ENCODE peak calls at places on chromosomes 16 and 17, in eight cellular contexts. K, H, O, R, S, Q, F and C are unnamed samples.

GRCh38 chr16:74560912-74561311 is 46.0 kb downstream of the GLG1 start:
- DNase-seq in Q (no peak), R (no peak), K (no peak), O (no peak), H (no peak), F (no peak), S (no peak), C (no peak)

GRCh38 chr17:7914771-7915610 is 1.1 kb downstream of the RNF227 start:
- DNase-seq in O (peak; percentile 67), H (no peak), S (no peak), F (no peak), K (no peak), Q (no peak), R (no peak), C (no peak)

GRCh38 chr16:12067714-12068401 is 91.3 kb downstream of the SNX29 start:
- DNase-seq in R (peak; percentile 64), H (no peak), K (peak; percentile 77), O (peak; percentile 85), S (peak; percentile 81), F (no peak), Q (peak; percentile 64), C (peak; percentile 42)

GRCh38 chr17:27257031-27257357 is 36.9 kb upstream of the WSB1 start:
- DNase-seq in F (no peak), K (no peak), Q (no peak), R (no peak), O (no peak), S (no peak), H (no peak), C (no peak)

GRCh38 chr17:39002991-39003715 is 36.0 kb upstream of the FBXO47 start:
- DNase-seq in K (no peak), S (peak; percentile 42), Q (peak; percentile 40), O (peak; percentile 95), H (no peak), F (peak; percentile 69), R (no peak), C (no peak)

GRCh38 chr16:84928679-84929420 is 82.5 kb downstream of the ZDHHC7 start:
- DNase-seq in H (no peak), F (no peak), O (peak; percentile 90), Q (no peak), S (no peak), R (peak; percentile 79), K (no peak), C (no peak)

GRCh38 chr17:50609376-50610074 is 25.2 kb upstream of the ABCC3 start:
- DNase-seq in S (no peak), H (no peak), Q (no peak), F (no peak), R (no peak), O (no peak), K (no peak), C (no peak)

GRCh38 chr17:57107498-57108101 is 22.6 kb downstream of the AKAP1 start:
- DNase-seq in O (peak; percentile 8), Q (no peak), S (no peak), F (no peak), H (no peak), R (no peak), K (peak; percentile 18), C (no peak)

GRCh38 chr16:58500329-58501241 is 642 bp downstream of the NDRG4 start:
- DNase-seq in R (peak; percentile 69), O (peak; percentile 20), Q (no peak), K (peak; percentile 52), S (no peak), F (no peak), H (no peak), C (no peak)

GRCh38 chr17:5198472-5198871 is 6.8 kb upstream of the ZNF594 start:
- DNase-seq in H (no peak), F (no peak), R (no peak), S (no peak), Q (no peak), O (no peak), K (no peak), C (no peak)

GRCh38 chr17:45127209-45127582 is 5.1 kb downstream of the PLCD3 start:
- DNase-seq in F (no peak), S (no peak), H (no peak), R (no peak), Q (no peak), O (no peak), K (no peak), C (no peak)
- H3K4me3 ChIP-seq in F (no peak overlapping the region), S (no peak overlapping the region), H (no peak overlapping the region), R (no peak overlapping the region), Q (no peak overlapping the region), O (no peak overlapping the region), K (no peak overlapping the region), C (no peak overlapping the region)

GRCh38 chr16:56683424-56684162 is 1.3 kb downstream of the MT1X start:
- DNase-seq in Q (no peak), S (no peak), O (no peak), K (no peak), R (no peak), F (no peak), H (no peak), C (no peak)

GRCh38 chr16:56682703-56683397 is 580 bp downstream of the MT1X start:
- DNase-seq in S (no peak), K (no peak), F (no peak), R (no peak), Q (no peak), H (no peak), O (peak; percentile 28), C (no peak)

GRCh38 chr16:56684926-56685590 is 2.8 kb downstream of the MT1X start:
- DNase-seq in S (no peak), K (no peak), F (no peak), R (no peak), Q (no peak), O (no peak), H (no peak), C (no peak)

GRCh38 chr16:56681939-56682702 is at the start of gene MT1X:
- DNase-seq in Q (peak; percentile 88), H (peak; percentile 72), O (peak; percentile 97), K (peak; percentile 80), R (peak; percentile 98), F (peak; percentile 31), S (peak; percentile 93), C (no peak)

DNA sequence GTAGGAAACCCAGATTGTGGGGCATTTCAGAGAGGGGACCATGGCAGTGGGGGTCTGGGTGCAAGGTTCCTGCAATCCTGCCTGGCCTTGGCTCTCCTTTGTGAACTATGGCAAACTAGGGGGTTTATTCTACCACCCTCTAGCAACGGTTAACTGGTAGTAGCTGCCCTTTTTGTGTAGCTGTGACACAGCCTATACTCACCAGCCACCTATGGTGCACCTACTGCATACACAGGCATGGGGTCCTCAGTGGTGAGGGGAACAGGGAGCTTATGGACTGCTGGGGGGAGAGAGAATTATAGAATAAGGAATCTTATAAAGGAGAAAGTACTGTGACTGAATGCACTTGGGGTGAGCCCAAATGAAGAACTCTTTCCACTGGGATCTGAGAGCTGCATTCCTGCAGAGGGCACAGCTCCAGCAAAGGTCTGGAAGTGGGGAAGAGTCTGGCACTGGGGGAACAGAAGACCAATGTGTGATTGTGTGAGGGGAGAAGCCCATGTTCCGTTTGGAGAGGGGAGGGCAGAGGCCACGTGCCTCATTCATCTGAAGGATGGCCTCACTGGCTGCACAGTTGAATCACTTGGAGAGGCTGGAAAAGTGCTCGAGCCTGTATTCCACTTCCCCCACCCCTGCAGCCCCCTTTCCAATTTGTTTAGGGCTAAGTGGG is 2.1 kb downstream of the MT1X start:
- DNase-seq in Q (no peak), F (no peak), K (no peak), S (no peak), H (no peak), O (no peak), R (no peak), C (no peak)
- H3K4me3 ChIP-seq in Q (no peak overlapping the region), F (no peak overlapping the region), K (no peak overlapping the region), S (no peak overlapping the region), H (no peak overlapping the region), O (no peak overlapping the region), R (no peak overlapping the region), C (no peak overlapping the region)

GRCh38 chr17:79742589-79742918 is 11.8 kb downstream of the ENPP7 start:
- DNase-seq in F (no peak), O (no peak), R (no peak), S (no peak), H (no peak), Q (no peak), K (no peak), C (no peak)

GRCh38 chr17:79742951-79743476 is 12.3 kb downstream of the ENPP7 start:
- DNase-seq in F (no peak), S (no peak), Q (no peak), O (no peak), H (no peak), R (no peak), K (peak; percentile 21), C (no peak)

GRCh38 chr17:79741751-79742588 is 11.2 kb downstream of the ENPP7 start:
- DNase-seq in S (peak; percentile 83), Q (peak; percentile 76), F (no peak), K (peak; percentile 87), R (peak; percentile 92), H (peak; percentile 74), O (peak; percentile 61), C (no peak)

GRCh38 chr17:79740413-79740812 is 9.7 kb downstream of the ENPP7 start:
- DNase-seq in K (no peak), Q (no peak), H (no peak), O (no peak), S (no peak), F (no peak), R (no peak), C (no peak)

GRCh38 chr17:79741401-79741750 is 10.6 kb downstream of the ENPP7 start:
- DNase-seq in K (no peak), Q (no peak), S (no peak), O (no peak), R (no peak), H (no peak), F (no peak), C (no peak)
- H3K4me3 ChIP-seq in K (peak overlapping the region; percentile 47), Q (no peak overlapping the region), S (peak overlapping the region; percentile 35), O (no peak overlapping the region), R (no peak overlapping the region), H (no peak overlapping the region), F (no peak overlapping the region), C (no peak overlapping the region)

DNA sequence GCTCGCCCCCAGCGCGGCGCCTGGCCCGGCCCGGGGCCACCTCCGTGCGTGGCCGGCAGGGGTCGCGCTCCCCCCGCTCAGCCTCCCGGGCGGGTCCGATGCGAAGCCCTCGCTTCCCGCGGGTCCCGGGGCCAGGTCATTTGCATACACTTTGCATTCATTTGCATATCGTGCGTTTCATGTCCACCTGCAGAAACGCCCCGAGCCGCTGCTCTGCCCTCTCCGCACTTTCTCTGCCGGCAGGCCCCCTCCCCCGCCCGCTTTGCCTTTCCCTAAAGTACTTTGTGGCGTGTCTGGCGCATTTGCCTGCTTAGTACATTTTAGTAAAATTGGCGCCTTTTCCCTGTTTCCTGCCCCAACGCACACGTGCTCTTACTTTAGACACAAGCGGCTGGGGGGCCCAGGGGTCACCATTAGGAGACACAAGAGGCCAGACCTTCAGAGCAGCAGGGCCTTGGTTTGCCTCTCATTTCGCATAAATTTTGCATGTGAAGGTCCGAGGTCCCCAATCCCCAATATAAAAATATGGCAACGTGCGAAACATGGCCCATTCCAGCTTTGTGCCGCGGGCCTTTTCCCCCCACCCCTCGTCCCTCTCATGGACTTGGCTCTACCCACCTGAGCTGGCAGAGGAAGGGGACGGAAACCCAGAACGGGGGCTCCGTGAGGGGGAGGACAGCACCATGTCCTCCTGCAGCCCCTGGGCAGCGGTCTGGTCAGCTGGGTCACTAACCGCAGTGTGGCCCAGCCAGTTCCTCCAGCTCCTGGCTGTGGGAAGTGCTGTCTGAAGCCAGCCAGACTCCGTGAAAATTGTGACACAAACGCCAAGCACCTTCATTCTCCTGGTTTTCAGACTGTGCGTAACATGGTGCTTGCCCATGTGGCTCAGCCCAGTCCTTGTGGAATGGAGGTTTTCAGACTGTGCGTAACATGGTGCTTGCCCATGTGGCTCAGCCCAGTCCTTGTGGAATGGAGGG is 34.8 kb downstream of the CBFA2T3 start:
- DNase-seq in K (peak; percentile 82), R (peak; percentile 94), Q (peak; percentile 68), O (peak; percentile 50), H (no peak), F (no peak), S (peak; percentile 71), C (no peak)
- H3K4me3 ChIP-seq in K (peak overlapping the region; percentile 51), R (peak overlapping the region; percentile 23), Q (no peak overlapping the region), O (no peak overlapping the region), H (no peak overlapping the region), F (no peak overlapping the region), S (peak overlapping the region; percentile 37), C (no peak overlapping the region)

GRCh38 chr16:1615761-1616160 is 3.6 kb downstream of the CRAMP1 start:
- DNase-seq in R (no peak), Q (no peak), K (no peak), O (peak; percentile 21), H (no peak), S (no peak), F (peak; percentile 9), C (no peak)
- H3K4me3 ChIP-seq in R (no peak overlapping the region), Q (no peak overlapping the region), K (peak overlapping the region; percentile 93), O (peak overlapping the region; percentile 77), H (no peak overlapping the region), S (peak overlapping the region; percentile 87), F (peak overlapping the region; percentile 86), C (peak overlapping the region; percentile 68)